ENCODE peak calls at places on chromosomes 3 and 15, in six cellular contexts. M, H, C, N, D and S are unnamed samples.
A peak's percentile ranks its signal among the peaks of the same experiment; 100 is the strongest.

GRCh38 chr3:134029256-134029733 is 430 bp downstream of the SLCO2A1 start:
- DNase-seq in M (no peak), H (no peak), C (peak; percentile 38), N (no peak), D (peak; percentile 28), S (no peak)

GRCh38 chr3:40096561-40097506 is 212.7 kb upstream of the EIF1B start:
- DNase-seq in M (peak; percentile 16), H (peak; percentile 84), C (no peak), N (no peak), D (no peak), S (no peak)

GRCh38 chr15:26179906-26180305 is 316.8 kb upstream of the ATP10A start:
- DNase-seq in M (no peak), H (no peak), C (no peak), N (no peak), D (no peak), S (no peak)

GRCh38 chr3:197890693-197891092 is 59.3 kb upstream of the RPL35A start:
- DNase-seq in M (no peak), H (no peak), C (no peak), N (no peak), D (no peak), S (no peak)

GRCh38 chr3:127212711-127213110 is 19.8 kb downstream of the PRR23E start:
- DNase-seq in M (no peak), H (no peak), C (no peak), N (no peak), D (no peak), S (no peak)

GRCh38 chr3:76107935-76108570 is 322.7 kb upstream of the ZNF717 start:
- DNase-seq in M (no peak), H (no peak), C (no peak), N (no peak), D (no peak), S (no peak)

GRCh38 chr15:99384992-99385669 is 133.8 kb downstream of the LRRC28 start:
- DNase-seq in M (no peak), H (no peak), C (no peak), N (no peak), D (no peak), S (peak; percentile 34)

GRCh38 chr3:13063225-13063624 is 10.0 kb downstream of the IQSEC1 start:
- DNase-seq in M (no peak), H (no peak), C (no peak), N (no peak), D (no peak), S (no peak)

GRCh38 chr15:78906310-78906608 is 33.6 kb downstream of the MORF4L1 start:
- DNase-seq in M (peak; percentile 55), H (peak; percentile 69), C (peak; percentile 49), N (no peak), D (no peak), S (no peak)

GRCh38 chr3:71302604-71303003 is 280.9 kb downstream of the FOXP1 start:
- DNase-seq in M (no peak), H (no peak), C (no peak), N (no peak), D (no peak), S (no peak)

GRCh38 chr3:152650177-152650576 is 184.8 kb upstream of the P2RY1 start:
- DNase-seq in M (no peak), H (no peak), C (no peak), N (no peak), D (no peak), S (no peak)

GRCh38 chr3:3800076-3800448 is 831 bp downstream of the LRRN1 start:
- DNase-seq in M (peak; percentile 19), H (peak; percentile 27), C (no peak), N (peak; percentile 44), D (no peak), S (peak; percentile 83)

GRCh38 chr3:53750253-53751210 is 95.7 kb downstream of the CHDH start:
- DNase-seq in M (no peak), H (no peak), C (no peak), N (no peak), D (no peak), S (no peak)

GRCh38 chr3:196181127-196181546 is 30.1 kb downstream of the ZDHHC19 start:
- DNase-seq in M (no peak), H (no peak), C (no peak), N (no peak), D (no peak), S (peak; percentile 33)

GRCh38 chr3:52193059-52193458 is 4.9 kb upstream of the ALAS1 start:
- DNase-seq in M (peak; percentile 60), H (no peak), C (no peak), N (no peak), D (no peak), S (peak; percentile 49)

GRCh38 chr15:90419202-90419601 is 31.2 kb downstream of the IQGAP1 start:
- DNase-seq in M (no peak), H (no peak), C (no peak), N (no peak), D (peak; percentile 13), S (no peak)

GRCh38 chr15:48761393-48762158 is 49.3 kb downstream of the CEP152 start:
- DNase-seq in M (no peak), H (no peak), C (no peak), N (no peak), D (no peak), S (no peak)

GRCh38 chr15:95556225-95556624 is 774.3 kb upstream of the NR2F2 start:
- DNase-seq in M (no peak), H (no peak), C (no peak), N (no peak), D (no peak), S (no peak)

GRCh38 chr3:134517796-134518195 is 31.9 kb downstream of the CEP63 start:
- DNase-seq in M (no peak), H (no peak), C (peak; percentile 29), N (no peak), D (no peak), S (no peak)

GRCh38 chr3:143918848-143919247 is 52.8 kb upstream of the DIPK2A start:
- DNase-seq in M (no peak), H (no peak), C (no peak), N (no peak), D (no peak), S (no peak)

GRCh38 chr3:150737874-150738679 is 24.9 kb downstream of the SIAH2 start:
- DNase-seq in M (no peak), H (peak; percentile 44), C (no peak), N (no peak), D (no peak), S (no peak)

GRCh38 chr3:149553781-149554451 is 79.4 kb downstream of the TM4SF4 start:
- DNase-seq in M (peak; percentile 64), H (no peak), C (peak; percentile 85), N (no peak), D (peak; percentile 54), S (no peak)

GRCh38 chr3:179016979-179017670 is 54.5 kb downstream of the ZMAT3 start:
- DNase-seq in M (no peak), H (no peak), C (no peak), N (no peak), D (no peak), S (no peak)

GRCh38 chr3:111910806-111911205 is 51.7 kb downstream of the PHLDB2 start:
- DNase-seq in M (no peak), H (no peak), C (peak; percentile 65), N (no peak), D (no peak), S (no peak)

GRCh38 chr15:101128696-101129095 is 123.2 kb downstream of the CHSY1 start:
- DNase-seq in M (no peak), H (no peak), C (no peak), N (no peak), D (no peak), S (no peak)

GRCh38 chr3:129106866-129107565 is 14.6 kb downstream of the RAB43 start:
- DNase-seq in M (no peak), H (peak; percentile 44), C (no peak), N (peak; percentile 38), D (no peak), S (no peak)

GRCh38 chr3:13484861-13485590 is 4.9 kb downstream of the HDAC11 start:
- DNase-seq in M (no peak), H (peak; percentile 96), C (no peak), N (peak; percentile 88), D (no peak), S (peak; percentile 81)

GRCh38 chr15:56934269-56934668 is 15.8 kb downstream of the TCF12 start:
- DNase-seq in M (no peak), H (no peak), C (no peak), N (no peak), D (no peak), S (no peak)

GRCh38 chr15:68791431-68792283 is 29.0 kb downstream of the ANP32A start:
- DNase-seq in M (no peak), H (no peak), C (no peak), N (no peak), D (no peak), S (no peak)

GRCh38 chr3:48476426-48477053 is 27.4 kb downstream of the SHISA5 start:
- DNase-seq in M (no peak), H (no peak), C (no peak), N (no peak), D (no peak), S (no peak)
- H3K27ac ChIP-seq in M (no peak overlapping the region), H (no peak overlapping the region), C (no peak overlapping the region), N (no peak overlapping the region), D (no peak overlapping the region), S (no peak overlapping the region)

DNA sequence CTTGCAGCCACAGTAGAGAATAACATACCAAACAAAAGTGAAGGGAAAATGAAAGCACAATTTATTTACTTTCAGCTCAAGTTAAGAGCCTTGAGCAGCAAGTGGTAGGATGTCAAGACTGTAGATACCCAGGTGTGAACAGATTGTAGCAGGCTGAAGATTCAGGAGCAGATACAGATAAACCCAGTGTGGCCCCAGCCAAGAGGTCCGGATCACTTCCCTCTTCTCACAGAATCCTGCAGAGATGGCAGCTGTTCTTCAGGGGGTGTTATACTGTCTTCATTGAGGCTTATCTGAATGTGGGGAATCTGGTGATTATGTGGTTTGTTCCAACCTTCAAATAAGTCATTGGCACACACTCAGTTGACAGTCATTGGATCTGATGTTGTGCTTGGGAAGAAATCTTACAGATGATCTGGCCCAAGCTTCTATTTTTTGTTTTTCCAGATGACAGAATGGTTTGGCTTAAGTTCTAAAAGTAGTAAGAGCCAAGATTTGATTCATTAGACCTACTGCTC is 2.2 kb downstream of the STARD9 start:
- DNase-seq in M (no peak), H (no peak), C (no peak), N (no peak), D (no peak), S (no peak)
- H3K27me3 ChIP-seq in M (no peaks in the 10 kb centered on the region), H (peaks cover 25% of the 10 kb centered on the region), C (no peaks in the 10 kb centered on the region), N (no peaks in the 10 kb centered on the region), D (no peaks in the 10 kb centered on the region), S (peaks cover 11% of the 10 kb centered on the region)

DNA sequence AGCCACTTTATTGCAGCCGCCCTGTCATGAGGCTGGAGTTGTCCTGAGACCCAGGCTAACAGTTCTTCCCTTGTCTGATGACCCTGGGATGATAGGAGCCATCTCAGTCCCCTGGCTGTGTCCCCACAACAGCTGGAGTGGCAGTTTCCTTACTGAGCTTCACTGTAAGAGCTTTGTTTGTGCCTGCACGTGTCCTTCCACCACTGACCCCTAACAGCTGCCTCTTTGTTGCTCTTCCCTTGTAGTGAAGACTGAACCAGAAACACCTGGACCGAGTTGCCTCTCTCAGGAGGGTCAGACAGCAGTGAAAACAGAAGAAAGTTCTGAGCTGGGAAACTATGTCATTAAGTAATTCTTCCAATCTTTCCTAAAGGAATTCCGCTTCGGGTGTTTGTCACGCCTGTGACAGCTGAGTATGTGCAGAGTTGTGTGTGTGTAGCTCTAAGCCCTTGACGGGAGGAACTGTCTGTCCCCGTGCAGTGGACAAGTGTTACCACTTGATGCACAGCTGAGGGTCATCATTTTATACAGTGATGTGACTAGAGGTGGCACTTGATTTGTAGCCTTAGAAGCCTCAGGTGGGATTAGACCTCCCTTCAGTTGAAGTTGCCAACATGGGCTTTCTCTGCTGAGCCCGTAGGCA is 25.0 kb downstream of the MAP6D1 start:
- DNase-seq in M (no peak), H (no peak), C (no peak), N (no peak), D (no peak), S (no peak)
- H3K36me3 ChIP-seq in M (no peaks in the 10 kb centered on the region), H (peaks cover 87% of the 10 kb centered on the region), C (peaks cover 35% of the 10 kb centered on the region), N (peaks cover 83% of the 10 kb centered on the region), D (peaks cover 56% of the 10 kb centered on the region), S (peaks cover 84% of the 10 kb centered on the region)

GRCh38 chr3:31937225-31937624 is 43.8 kb downstream of the OSBPL10 start:
- DNase-seq in M (no peak), H (no peak), C (no peak), N (no peak), D (no peak), S (no peak)
- H3K27ac ChIP-seq in M (peak overlapping the region; percentile 46), H (no peak overlapping the region), C (no peak overlapping the region), N (no peak overlapping the region), D (no peak overlapping the region), S (no peak overlapping the region)